ENCODE peak calls at places on chromosome 9, in five cellular contexts. W, T, N, B and U are unnamed samples.

GRCh38 chr9:88053888-88054501 is 79.7 kb upstream of the CDK20 start:
- DNase-seq in W (no peak), T (no peak), N (no peak), B (no peak), U (no peak)

GRCh38 chr9:126357074-126357473 is 30.4 kb downstream of the MVB12B start:
- DNase-seq in W (no peak), T (no peak), N (no peak), B (no peak), U (no peak)

GRCh38 chr9:38431101-38431500 is 6.8 kb upstream of the IGFBPL1 start:
- DNase-seq in W (no peak), T (no peak), N (no peak), B (no peak), U (no peak)

GRCh38 chr9:82488702-82489578 is 500.4 kb downstream of the SPATA31D1 start:
- DNase-seq in W (peak; percentile 88), T (peak; percentile 10), N (peak; percentile 6), B (no peak), U (no peak)

GRCh38 chr9:127537014-127537413 is 75.1 kb upstream of the STXBP1 start:
- DNase-seq in W (peak; percentile 83), T (no peak), N (no peak), B (no peak), U (no peak)

GRCh38 chr9:21535396-21535795 is 53.3 kb upstream of the IFNE start:
- DNase-seq in W (no peak), T (no peak), N (no peak), B (no peak), U (no peak)

GRCh38 chr9:69955536-69956355 is 87.9 kb upstream of the MAMDC2 start:
- DNase-seq in W (no peak), T (no peak), N (no peak), B (no peak), U (no peak)

GRCh38 chr9:100856238-100856637 is 172.3 kb upstream of the PLPPR1 start:
- DNase-seq in W (no peak), T (no peak), N (no peak), B (no peak), U (no peak)

GRCh38 chr9:87193925-87194380 is 246.6 kb upstream of the GAS1 start:
- DNase-seq in W (peak; percentile 94), T (no peak), N (no peak), B (no peak), U (no peak)

GRCh38 chr9:120710110-120710981 is 3.9 kb downstream of the MEGF9 start:
- DNase-seq in W (peak; percentile 39), T (peak; percentile 42), N (peak; percentile 56), B (no peak), U (no peak)

GRCh38 chr9:6113819-6114218 is 98.4 kb upstream of the RANBP6 start:
- DNase-seq in W (no peak), T (no peak), N (no peak), B (no peak), U (no peak)

GRCh38 chr9:121599186-121599871 is 52.1 kb upstream of the DAB2IP start:
- DNase-seq in W (peak; percentile 26), T (peak; percentile 90), N (peak; percentile 81), B (peak; percentile 47), U (no peak)

GRCh38 chr9:69322256-69322655 is 2.8 kb upstream of the ENTREP1 start:
- DNase-seq in W (no peak), T (no peak), N (no peak), B (no peak), U (no peak)

GRCh38 chr9:21686738-21687137 is 115.7 kb upstream of the MTAP start:
- DNase-seq in W (peak; percentile 62), T (no peak), N (no peak), B (no peak), U (no peak)

GRCh38 chr9:136525841-136526499 is 19.9 kb downstream of the NOTCH1 start:
- DNase-seq in W (no peak), T (peak; percentile 65), N (no peak), B (no peak), U (no peak)

GRCh38 chr9:94867281-94867841 is 140.9 kb downstream of the AOPEP start:
- DNase-seq in W (peak; percentile 91), T (peak; percentile 85), N (peak; percentile 79), B (no peak), U (no peak)

GRCh38 chr9:111866976-111867375 is 29.6 kb upstream of the UGCG start:
- DNase-seq in W (peak; percentile 86), T (no peak), N (no peak), B (no peak), U (no peak)

GRCh38 chr9:116008278-116008677 is 145.3 kb upstream of the PAPPA start:
- DNase-seq in W (peak; percentile 52), T (no peak), N (no peak), B (no peak), U (no peak)

GRCh38 chr9:12091865-12092527 is 601.2 kb upstream of the TYRP1 start:
- DNase-seq in W (no peak), T (no peak), N (no peak), B (no peak), U (no peak)

GRCh38 chr9:74500584-74500924 is 3.4 kb downstream of the RORB start:
- DNase-seq in W (no peak), T (no peak), N (peak; percentile 7), B (no peak), U (no peak)

GRCh38 chr9:71271602-71272001 is 150.2 kb upstream of the TRPM3 start:
- DNase-seq in W (no peak), T (no peak), N (no peak), B (no peak), U (no peak)

GRCh38 chr9:10260501-10260900 is 352.3 kb downstream of the PTPRD start:
- DNase-seq in W (no peak), T (no peak), N (no peak), B (no peak), U (no peak)

GRCh38 chr9:121929893-121930875 is 162.9 kb downstream of the TTLL11 start:
- DNase-seq in W (no peak), T (no peak), N (no peak), B (no peak), U (no peak)

GRCh38 chr9:84851935-84852585 is 182.5 kb downstream of the NTRK2 start:
- DNase-seq in W (peak; percentile 11), T (peak; percentile 48), N (peak; percentile 47), B (no peak), U (no peak)

GRCh38 chr9:117704597-117704996 is 394 bp downstream of the TLR4 start:
- DNase-seq in W (no peak), T (no peak), N (no peak), B (no peak), U (no peak)

GRCh38 chr9:117706421-117707150 is 2.4 kb downstream of the TLR4 start:
- DNase-seq in W (no peak), T (no peak), N (no peak), B (no peak), U (no peak)

GRCh38 chr9:117705386-117705785 is 1.2 kb downstream of the TLR4 start:
- DNase-seq in W (no peak), T (no peak), N (no peak), B (no peak), U (no peak)

GRCh38 chr9:117703538-117703937 is 665 bp upstream of the TLR4 start:
- DNase-seq in W (no peak), T (no peak), N (peak; percentile 21), B (no peak), U (no peak)

GRCh38 chr9:117704024-117704575 is at the start of gene TLR4:
- DNase-seq in W (no peak), T (peak; percentile 57), N (peak; percentile 73), B (no peak), U (peak; percentile 82)
- TF ChIP-seq POLR2A in W (no peak), T (peak; percentile 58), N (peak; percentile 85), B (no peak), U (peak; percentile 73)

DNA sequence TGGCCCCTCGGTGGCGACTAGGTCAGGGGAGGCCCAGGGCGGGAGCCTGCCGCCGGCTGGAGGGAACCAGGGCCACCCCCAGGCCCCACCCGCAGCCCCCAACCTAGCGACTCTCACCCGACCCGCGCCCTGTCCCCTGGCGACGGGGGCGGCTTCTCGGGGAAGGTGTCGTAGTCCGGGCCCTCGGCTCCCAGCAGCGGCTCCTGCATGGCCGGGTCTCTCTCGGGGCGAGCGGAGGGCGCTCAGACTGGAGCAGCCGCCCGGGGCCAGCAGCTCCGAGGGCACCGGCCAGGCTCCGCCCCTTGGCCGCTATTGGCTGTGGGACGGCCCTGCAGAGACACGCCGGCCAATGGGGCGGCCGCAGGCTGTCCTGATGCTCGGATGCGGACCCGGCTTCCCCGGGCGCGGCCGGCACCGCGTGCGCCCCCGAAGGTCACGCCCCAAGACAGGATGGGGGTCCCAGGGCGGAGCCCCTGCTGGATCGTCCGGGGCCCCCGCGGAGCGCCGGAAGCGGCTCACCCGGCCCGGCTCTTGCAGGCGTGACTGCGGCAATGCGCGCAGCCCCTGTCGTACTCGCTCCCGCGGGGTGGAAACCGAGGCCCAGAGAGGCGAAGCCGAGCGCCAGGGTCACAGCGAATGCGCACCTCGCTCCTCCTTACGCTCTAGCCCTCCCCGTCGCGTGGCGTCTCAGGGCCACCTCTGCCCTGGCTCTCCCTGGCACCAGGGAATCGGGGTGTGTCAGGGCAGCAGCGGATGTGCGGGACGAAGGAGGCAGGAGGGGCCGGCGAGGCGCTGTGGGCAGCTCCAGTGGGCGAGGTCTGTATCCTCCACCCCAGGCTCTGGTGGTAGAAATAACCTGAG is at the start of gene SLC2A6:
- DNase-seq in W (peak; percentile 63), T (peak; percentile 77), N (peak; percentile 84), B (peak; percentile 99), U (peak; percentile 92)
- TF ChIP-seq POLR2A in W (no peak), T (peak; percentile 37), N (peak; percentile 53), B (no peak), U (no peak)

GRCh38 chr9:108671794-108672193 is 184.0 kb downstream of the ACTL7B start:
- DNase-seq in W (peak; percentile 6), T (no peak), N (no peak), B (no peak), U (no peak)
- TF ChIP-seq POLR2A in W (no peak), T (no peak), N (no peak), B (no peak), U (no peak)

GRCh38 chr9:109475526-109475925 is 22.6 kb downstream of the PTPN3 start:
- DNase-seq in W (no peak), T (peak; percentile 85), N (no peak), B (no peak), U (no peak)
- TF ChIP-seq POLR2A in W (no peak), T (peak; percentile 46), N (no peak), B (no peak), U (no peak)